ENCODE peak calls at places on chromosomes 13 and 19, in eight cellular contexts. A is stimulated activated CD4-positive, alpha-beta T cell treated with anti-CD3 and anti-CD28 coated beads, Interleukin-15, amount 100 ng/mL, for 1 hour; S is iPS DF 6.9; Y is T-helper 2 cell; B is gastrocnemius medialis; G is Caco-2; Z is foreskin fibroblast; J is BJ. R is an unnamed sample.

GRCh38 chr19:47022541-47023447 is 3.2 kb downstream of the NPAS1 start:
- DNase-seq in A (no peak), S (no peak), Y (no peak), B (no peak), G (no peak), Z (no peak), J (no peak), R (no peak)

GRCh38 chr13:42063105-42063504 is 14.7 kb downstream of the DGKH start:
- DNase-seq in A (no peak), S (no peak), Y (no peak), B (no peak), G (no peak), Z (no peak), J (no peak), R (no peak)

GRCh38 chr13:48778551-48779088 is 124.9 kb downstream of the CYSLTR2 start:
- DNase-seq in A (no peak), S (no peak), Y (no peak), B (no peak), G (no peak), Z (no peak), J (no peak), R (no peak)

GRCh38 chr13:27728271-27728670 is 64.0 kb upstream of the GSX1 start:
- DNase-seq in A (no peak), S (peak; percentile 13), Y (no peak), B (no peak), G (peak; percentile 37), Z (no peak), J (no peak), R (peak; percentile 62)

GRCh38 chr19:39413269-39413902 is 917 bp downstream of the PLEKHG2 start:
- DNase-seq in A (no peak), S (no peak), Y (no peak), B (no peak), G (peak; percentile 69), Z (peak; percentile 79), J (no peak), R (no peak)

GRCh38 chr19:35375505-35376307 is 4.8 kb downstream of the GPR42 start:
- DNase-seq in A (no peak), S (no peak), Y (no peak), B (no peak), G (no peak), Z (no peak), J (no peak), R (no peak)

GRCh38 chr13:23919006-23919405 is 21.7 kb upstream of the C1QTNF9B start:
- DNase-seq in A (no peak), S (no peak), Y (no peak), B (no peak), G (no peak), Z (no peak), J (no peak), R (no peak)

GRCh38 chr13:75547917-75548316 is 1.7 kb upstream of the UCHL3 start:
- DNase-seq in A (no peak), S (no peak), Y (no peak), B (no peak), G (no peak), Z (peak; percentile 42), J (no peak), R (no peak)

GRCh38 chr19:18397242-18398202 is at the start of gene LRRC25:
- DNase-seq in A (no peak), S (no peak), Y (no peak), B (no peak), G (no peak), Z (peak; percentile 44), J (no peak), R (peak; percentile 56)

GRCh38 chr19:38266981-38267597 is 2.7 kb downstream of the SPINT2 start:
- DNase-seq in A (no peak), S (no peak), Y (no peak), B (no peak), G (peak; percentile 42), Z (peak; percentile 51), J (no peak), R (no peak)

GRCh38 chr13:51270606-51271005 is 48.4 kb downstream of the FAM124A start:
- DNase-seq in A (no peak), S (no peak), Y (no peak), B (no peak), G (no peak), Z (no peak), J (no peak), R (no peak)

GRCh38 chr19:756232-756631 is 5.3 kb downstream of the MISP start:
- DNase-seq in A (no peak), S (no peak), Y (no peak), B (no peak), G (peak; percentile 36), Z (peak; percentile 33), J (no peak), R (no peak)

GRCh38 chr19:38291855-38292254 is 12.2 kb upstream of the C19orf33 start:
- DNase-seq in A (no peak), S (no peak), Y (no peak), B (no peak), G (no peak), Z (no peak), J (no peak), R (no peak)

R was measured in head of caudate nucleus.